ENCODE peak calls at places on chromosomes 4 and X, in eight cellular contexts. S, X, O, V, Y, P, L and E are unnamed samples. For H3K27me3, the result is how much of the 10 kb centered on the place peaks cover.

GRCh38 chr4:26127851-26128337 is 192.9 kb upstream of the RBPJ start:
- DNase-seq in S (no peak), X (no peak), O (no peak), V (no peak), Y (no peak), P (no peak), L (no peak), E (no peak)

GRCh38 chr4:54152846-54153600 is 53.1 kb downstream of the GSX2 start:
- DNase-seq in S (peak), X (no peak), O (peak), V (no peak), Y (no peak), P (no peak), L (no peak), E (no peak)

GRCh38 chrX:147953976-147954375 is 27.2 kb upstream of the FMR1NB start:
- DNase-seq in S (no peak), X (no peak), O (no peak), V (no peak), Y (no peak), P (no peak), L (no peak), E (peak)

GRCh38 chrX:15474058-15474457 is 19.1 kb downstream of the PIR start:
- DNase-seq in S (no peak), X (no peak), O (no peak), V (no peak), Y (no peak), P (no peak), L (no peak), E (no peak)

GRCh38 chr4:164648151-164648848 is 105.6 kb upstream of the SMIM31 start:
- DNase-seq in S (no peak), X (no peak), O (peak), V (no peak), Y (no peak), P (no peak), L (no peak), E (no peak)

GRCh38 chr4:16029329-16029728 is 54.5 kb downstream of the PROM1 start:
- DNase-seq in S (peak), X (no peak), O (peak), V (no peak), Y (no peak), P (no peak), L (no peak), E (no peak)

GRCh38 chr4:76488905-76489798 is 54.1 kb downstream of the SHROOM3 start:
- DNase-seq in S (no peak), X (no peak), O (peak), V (no peak), Y (no peak), P (no peak), L (no peak), E (no peak)

GRCh38 chrX:83658731-83659130 is 150.6 kb downstream of the POU3F4 start:
- DNase-seq in S (no peak), X (no peak), O (no peak), V (no peak), Y (no peak), P (no peak), L (no peak), E (no peak)

GRCh38 chr4:6576512-6576911 is 1.5 kb downstream of the MAN2B2 start:
- DNase-seq in S (no peak), X (no peak), O (no peak), V (no peak), Y (no peak), P (no peak), L (no peak), E (no peak)

GRCh38 chr4:113499696-113500095 is 261.8 kb downstream of the CAMK2D start:
- DNase-seq in S (peak), X (no peak), O (peak), V (no peak), Y (peak), P (no peak), L (no peak), E (no peak)

GRCh38 chr4:107838138-107838618 is 13.4 kb downstream of the SGMS2 start:
- DNase-seq in S (no peak), X (no peak), O (peak), V (no peak), Y (no peak), P (no peak), L (no peak), E (no peak)

GRCh38 chrX:72002886-72003285 is 92.2 kb downstream of the NHSL2 start:
- DNase-seq in S (no peak), X (no peak), O (no peak), V (no peak), Y (no peak), P (no peak), L (no peak), E (no peak)

GRCh38 chr4:73391774-73392173 is 12.3 kb upstream of the ALB start:
- DNase-seq in S (no peak), X (no peak), O (no peak), V (no peak), Y (no peak), P (no peak), L (no peak), E (no peak)

GRCh38 chr4:157804986-157805385 is 367.8 kb downstream of the GASK1B start:
- DNase-seq in S (no peak), X (no peak), O (peak), V (no peak), Y (peak), P (no peak), L (no peak), E (peak)

GRCh38 chr4:70705146-70705855 is 16.5 kb upstream of the RUFY3 start:
- DNase-seq in S (no peak), X (peak), O (peak), V (no peak), Y (peak), P (peak), L (no peak), E (peak)

GRCh38 chrX:2498781-2499302 is 1.9 kb downstream of the DHRSX start:
- DNase-seq in S (no peak), X (no peak), O (peak), V (no peak), Y (peak), P (no peak), L (no peak), E (peak)

GRCh38 chr4:145154573-145154972 is 25.8 kb downstream of the OTUD4 start:
- DNase-seq in S (no peak), X (no peak), O (peak), V (no peak), Y (peak), P (no peak), L (no peak), E (peak)

GRCh38 chr4:184599492-184600135 is 49.6 kb downstream of the CASP3 start:
- DNase-seq in S (peak), X (no peak), O (peak), V (no peak), Y (no peak), P (no peak), L (no peak), E (no peak)

GRCh38 chr4:185134176-185134869 is 8.7 kb upstream of the SLC25A4 start:
- DNase-seq in S (peak), X (no peak), O (peak), V (no peak), Y (peak), P (no peak), L (no peak), E (no peak)

GRCh38 chrX:107738272-107738671 is 37.3 kb downstream of the TSC22D3 start:
- DNase-seq in S (no peak), X (no peak), O (no peak), V (no peak), Y (no peak), P (no peak), L (no peak), E (no peak)

GRCh38 chr4:105399535-105400161 is 74.2 kb downstream of the PPA2 start:
- DNase-seq in S (peak), X (no peak), O (peak), V (no peak), Y (no peak), P (no peak), L (no peak), E (no peak)

GRCh38 chr4:38058186-38058585 is 98.0 kb downstream of the PTTG2 start:
- DNase-seq in S (no peak), X (no peak), O (no peak), V (no peak), Y (no peak), P (no peak), L (no peak), E (no peak)

GRCh38 chrX:54288277-54288676 is 69.6 kb downstream of the WNK3 start:
- DNase-seq in S (no peak), X (no peak), O (no peak), V (no peak), Y (peak), P (no peak), L (no peak), E (no peak)

GRCh38 chrX:123713434-123713833 is 19.4 kb downstream of the THOC2 start:
- DNase-seq in S (no peak), X (no peak), O (no peak), V (no peak), Y (no peak), P (no peak), L (no peak), E (no peak)
- TF ChIP-seq CTCF in S (no peak), X (no peak), O (no peak), V (no peak), Y (no peak), P (no peak), L (no peak), E (no peak)

DNA sequence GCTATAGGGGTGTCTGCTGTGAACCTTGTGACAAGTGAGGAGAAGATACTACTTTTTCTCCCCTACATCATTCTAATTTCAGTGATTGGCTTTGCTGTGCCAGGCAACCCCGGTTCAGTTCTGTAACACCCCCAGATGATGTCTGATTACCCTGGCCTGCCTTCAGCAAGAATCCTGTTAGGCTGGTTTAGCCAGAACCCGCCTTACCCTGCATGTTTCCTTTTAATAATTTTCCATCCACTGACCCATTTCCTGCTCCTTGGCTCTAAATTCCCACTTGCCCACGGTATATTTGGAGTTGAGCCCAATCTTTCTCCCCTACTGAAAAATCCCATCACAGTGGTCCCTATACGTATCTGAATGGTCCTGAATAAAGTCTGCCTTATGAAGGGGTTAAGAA is 46.5 kb upstream of the HPSE start:
- DNase-seq in S (no peak), X (no peak), O (no peak), V (no peak), Y (no peak), P (no peak), L (no peak), E (no peak)
- H3K27me3 ChIP-seq in S (under half), X (under half), O (under half), V (under half), Y (under half), P (under half), L (under half), E (under half)

DNA sequence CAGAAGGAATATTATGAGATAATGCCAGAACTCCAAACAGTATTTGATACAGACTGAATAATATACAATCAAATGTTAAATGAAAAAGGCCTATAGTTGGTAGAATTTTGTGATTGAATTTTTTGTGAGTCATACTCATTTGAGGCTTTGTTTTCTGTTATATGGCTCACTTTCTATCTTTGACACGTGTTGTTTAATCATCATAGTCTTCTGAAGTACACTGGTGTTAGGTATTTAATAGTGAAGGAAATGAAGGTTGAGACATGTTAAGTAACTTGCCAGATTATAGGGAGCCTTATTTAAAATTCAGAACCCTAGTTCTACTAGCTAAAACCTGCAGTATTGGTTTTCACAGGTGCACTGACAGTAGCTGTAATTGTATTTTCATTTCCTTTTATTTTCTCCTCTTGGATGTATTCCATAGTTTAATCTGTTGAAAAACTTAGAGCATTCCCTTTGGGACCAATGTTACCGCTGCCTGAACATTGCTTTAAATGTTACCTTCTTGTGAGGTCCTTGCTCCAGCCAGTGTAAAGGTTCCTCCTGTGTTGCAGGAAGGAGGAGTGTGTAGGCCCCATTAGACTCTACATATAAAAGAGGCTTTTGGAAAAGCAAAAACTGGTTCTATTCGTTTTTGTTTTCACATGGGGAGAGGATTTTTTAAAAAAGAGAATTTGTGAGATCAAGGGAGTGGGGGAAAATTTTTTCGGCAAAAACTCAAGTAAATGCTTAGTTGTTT is 224.1 kb downstream of the ARHGAP10 start:
- DNase-seq in S (no peak), X (no peak), O (no peak), V (no peak), Y (no peak), P (no peak), L (no peak), E (no peak)
- H3K4me3 ChIP-seq in S (no peak), X (no peak), O (no peak), V (no peak), Y (no peak), P (no peak), L (no peak), E (no peak)

DNA sequence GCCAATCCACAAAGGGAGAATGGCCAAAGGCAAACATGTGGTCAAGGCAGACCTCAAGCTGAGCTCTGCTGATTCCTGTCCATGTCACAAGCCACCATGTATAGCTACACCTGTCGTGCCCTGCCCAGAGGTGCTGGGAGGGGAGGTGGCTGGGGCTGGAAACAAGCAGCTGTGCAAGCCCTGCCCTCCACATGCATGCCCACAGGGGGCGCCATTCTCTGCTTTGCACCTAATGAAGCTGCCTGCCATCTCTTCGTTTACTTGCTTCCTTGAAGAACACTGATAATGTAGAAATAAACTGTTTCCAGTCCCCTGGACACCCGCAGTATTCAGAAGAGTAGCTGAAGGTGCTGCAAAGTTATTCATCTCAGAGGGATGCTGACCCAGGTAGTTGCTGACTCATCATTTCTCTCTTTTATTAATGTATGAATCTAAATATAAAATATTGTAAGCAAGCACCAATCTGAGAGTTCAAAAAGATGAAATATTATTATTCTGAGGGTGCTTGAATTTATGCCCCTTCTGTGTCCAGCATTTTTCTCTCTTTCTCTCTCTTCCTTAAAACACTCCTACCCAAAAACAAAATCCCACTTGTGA is 278.6 kb downstream of the ADGRA3 start:
- DNase-seq in S (no peak), X (no peak), O (peak), V (no peak), Y (peak), P (no peak), L (no peak), E (peak)
- TF ChIP-seq CTCF in S (peak), X (peak), O (peak), V (peak), Y (peak), P (peak), L (no peak), E (peak)

GRCh38 chr4:1004557-1005485 is 6.6 kb upstream of the FGFRL1 start:
- DNase-seq in S (no peak), X (no peak), O (no peak), V (no peak), Y (no peak), P (no peak), L (no peak), E (no peak)
- H3K27me3 ChIP-seq in S (half or more), X (under half), O (under half), V (under half), Y (half or more), P (under half), L (under half), E (under half)